ENCODE peak calls at places on chromosomes 3 and 15, in nine cellular contexts. F is H1, X is IMR-90, B is mesenchymal stem cell, R is neuronal stem cell, H is endothelial cell of umbilical vein, S is H9, N is fibroblast of lung, A is SK-N-SH. K is an unnamed sample.

GRCh38 chr15:66498501-66499386 is 1.2 kb upstream of the SNAPC5 start:
- DNase-seq in F (no peak), X (peak; percentile 51), B (peak; percentile 48), R (no peak), H (peak; percentile 54), S (no peak), N (peak; percentile 21), A (peak; percentile 34), K (peak; percentile 24)

GRCh38 chr3:127064391-127065137 is 81.6 kb downstream of the PLXNA1 start:
- DNase-seq in F (no peak), X (peak; percentile 54), B (peak; percentile 40), R (no peak), H (no peak), S (no peak), N (peak; percentile 76), A (no peak), K (no peak)

GRCh38 chr3:120424506-120424905 is 26.3 kb downstream of the FSTL1 start:
- DNase-seq in F (no peak), X (no peak), B (no peak), R (no peak), H (no peak), S (no peak), N (no peak), A (no peak), K (no peak)

GRCh38 chr15:92011611-92012367 is 158.3 kb downstream of the SLCO3A1 start:
- DNase-seq in F (peak; percentile 43), X (no peak), B (no peak), R (no peak), H (no peak), S (peak; percentile 38), N (peak; percentile 52), A (no peak), K (no peak)

GRCh38 chr15:99956022-99956775 is 223.0 kb upstream of the LYSMD4 start:
- DNase-seq in F (no peak), X (no peak), B (no peak), R (no peak), H (no peak), S (no peak), N (no peak), A (no peak), K (no peak)

GRCh38 chr3:110234831-110235230 is 836.8 kb upstream of the NECTIN3 start:
- DNase-seq in F (no peak), X (peak; percentile 28), B (no peak), R (no peak), H (no peak), S (no peak), N (no peak), A (no peak), K (no peak)

GRCh38 chr3:171234298-171235020 is 207.9 kb upstream of the SLC2A2 start:
- DNase-seq in F (no peak), X (no peak), B (no peak), R (no peak), H (no peak), S (no peak), N (peak; percentile 33), A (no peak), K (no peak)

GRCh38 chr15:80351211-80351610 is 53.0 kb upstream of the ARNT2 start:
- DNase-seq in F (no peak), X (no peak), B (no peak), R (no peak), H (no peak), S (no peak), N (no peak), A (no peak), K (no peak)

GRCh38 chr3:181721369-181721768 is 9.6 kb downstream of the SOX2 start:
- DNase-seq in F (no peak), X (no peak), B (no peak), R (no peak), H (no peak), S (no peak), N (no peak), A (no peak), K (no peak)

GRCh38 chr3:12363397-12364195 is 74.7 kb downstream of the PPARG start:
- DNase-seq in F (no peak), X (no peak), B (peak; percentile 45), R (no peak), H (no peak), S (no peak), N (peak; percentile 55), A (no peak), K (no peak)

GRCh38 chr15:64706011-64706911 is 69.1 kb downstream of the RBPMS2 start:
- DNase-seq in F (no peak), X (no peak), B (no peak), R (no peak), H (no peak), S (no peak), N (no peak), A (no peak), K (no peak)

GRCh38 chr15:50241684-50242450 is 23.7 kb downstream of the HDC start:
- DNase-seq in F (no peak), X (peak; percentile 70), B (peak; percentile 51), R (no peak), H (no peak), S (no peak), N (peak; percentile 73), A (no peak), K (no peak)

GRCh38 chr15:50244153-50244552 is 21.4 kb downstream of the HDC start:
- DNase-seq in F (no peak), X (no peak), B (no peak), R (no peak), H (no peak), S (no peak), N (no peak), A (no peak), K (no peak)

GRCh38 chr15:50247819-50248650 is 17.5 kb downstream of the HDC start:
- DNase-seq in F (no peak), X (no peak), B (peak; percentile 57), R (no peak), H (no peak), S (no peak), N (no peak), A (no peak), K (peak; percentile 25)

GRCh38 chr15:50248994-50249586 is 16.4 kb downstream of the HDC start:
- DNase-seq in F (no peak), X (peak; percentile 15), B (no peak), R (no peak), H (no peak), S (no peak), N (no peak), A (no peak), K (no peak)

DNA sequence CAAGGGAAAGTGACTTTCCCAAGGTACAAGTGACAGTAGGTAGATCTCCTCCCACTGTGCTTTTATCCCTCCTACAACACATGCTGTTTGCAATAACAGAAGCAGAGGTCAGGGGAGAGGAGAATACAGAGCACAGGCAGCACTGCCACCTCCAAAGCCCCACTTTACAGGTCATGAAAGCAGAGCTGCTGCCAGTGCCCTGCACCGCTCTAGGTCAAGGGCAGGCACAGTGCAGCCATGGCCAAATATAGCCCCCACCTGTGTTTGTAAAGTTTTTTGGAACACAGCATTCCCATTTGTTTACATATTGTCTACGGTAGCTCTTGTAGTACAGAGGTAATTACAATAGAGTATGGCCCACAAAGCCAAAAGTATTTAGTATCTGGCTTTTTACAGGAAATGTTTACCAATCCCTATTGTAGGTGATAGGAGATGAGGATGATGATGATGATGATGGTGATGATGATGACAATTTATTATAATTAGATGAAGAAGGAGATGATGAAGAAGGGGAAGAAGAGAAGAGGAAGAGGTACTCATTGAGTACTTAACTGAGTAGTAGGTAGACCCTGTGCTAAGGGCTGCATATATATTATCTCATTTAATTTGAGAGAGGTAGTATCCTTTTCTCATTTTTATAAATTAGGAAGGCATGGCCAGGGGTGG is 20.4 kb downstream of the HDC start:
- DNase-seq in F (no peak), X (no peak), B (no peak), R (no peak), H (no peak), S (no peak), N (no peak), A (no peak), K (no peak)
- H2AFZ ChIP-seq in F (peak overlapping the region; percentile 7), X (no peak overlapping the region), B (no peak overlapping the region), R (no peak overlapping the region), H (no peak overlapping the region), S (no peak overlapping the region), N (no peak overlapping the region), A (no peak overlapping the region), K (no peak overlapping the region)

DNA sequence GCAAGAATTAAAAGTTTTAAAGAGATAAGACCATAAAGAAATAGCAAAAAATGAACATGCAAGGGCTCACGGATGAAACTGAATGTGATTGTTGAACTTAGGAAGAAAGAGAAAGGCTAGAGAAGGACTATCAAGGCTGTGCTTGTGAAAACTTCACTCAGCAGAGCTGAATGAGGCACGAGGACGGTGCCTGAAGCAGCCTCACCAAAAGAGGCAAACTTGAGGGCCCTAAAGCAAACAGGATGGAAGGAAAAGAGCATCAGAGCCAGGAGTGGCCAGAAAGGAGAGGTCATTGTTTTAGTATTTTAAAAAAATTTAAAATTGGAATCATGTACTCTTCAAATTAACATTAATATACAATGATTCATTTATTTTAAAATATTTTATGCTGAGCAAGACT is 191.2 kb upstream of the SOX14 start:
- DNase-seq in F (no peak), X (no peak), B (no peak), R (no peak), H (no peak), S (no peak), N (no peak), A (no peak), K (no peak)
- H2AFZ ChIP-seq in F (peak overlapping the region; percentile 79), X (no peak overlapping the region), B (no peak overlapping the region), R (no peak overlapping the region), H (no peak overlapping the region), S (no peak overlapping the region), N (no peak overlapping the region), A (no peak overlapping the region), K (no peak overlapping the region)

DNA sequence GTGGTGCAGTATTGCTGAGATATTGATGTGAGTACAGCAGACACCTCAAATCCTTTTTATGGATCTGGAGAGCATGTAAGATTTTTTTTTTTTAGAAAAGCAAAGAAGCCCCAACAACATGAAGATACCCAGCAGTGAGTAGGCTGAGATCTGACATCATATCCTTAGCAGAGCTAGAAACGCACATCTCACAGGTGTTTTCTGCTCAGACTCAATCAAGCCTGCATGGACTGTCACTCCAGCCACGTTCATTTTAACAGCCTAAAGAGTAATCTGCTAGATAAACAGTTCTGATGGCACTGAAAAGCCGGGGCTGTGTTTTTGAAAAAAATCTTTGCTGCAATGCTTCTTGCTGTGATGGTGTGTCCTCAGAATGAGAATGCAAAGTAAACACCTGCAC is 544.2 kb downstream of the FGF12 start:
- DNase-seq in F (no peak), X (no peak), B (no peak), R (no peak), H (no peak), S (no peak), N (no peak), A (no peak), K (no peak)
- H2AFZ ChIP-seq in F (no peak overlapping the region), X (no peak overlapping the region), B (no peak overlapping the region), R (no peak overlapping the region), H (no peak overlapping the region), S (no peak overlapping the region), N (no peak overlapping the region), A (no peak overlapping the region), K (no peak overlapping the region)

DNA sequence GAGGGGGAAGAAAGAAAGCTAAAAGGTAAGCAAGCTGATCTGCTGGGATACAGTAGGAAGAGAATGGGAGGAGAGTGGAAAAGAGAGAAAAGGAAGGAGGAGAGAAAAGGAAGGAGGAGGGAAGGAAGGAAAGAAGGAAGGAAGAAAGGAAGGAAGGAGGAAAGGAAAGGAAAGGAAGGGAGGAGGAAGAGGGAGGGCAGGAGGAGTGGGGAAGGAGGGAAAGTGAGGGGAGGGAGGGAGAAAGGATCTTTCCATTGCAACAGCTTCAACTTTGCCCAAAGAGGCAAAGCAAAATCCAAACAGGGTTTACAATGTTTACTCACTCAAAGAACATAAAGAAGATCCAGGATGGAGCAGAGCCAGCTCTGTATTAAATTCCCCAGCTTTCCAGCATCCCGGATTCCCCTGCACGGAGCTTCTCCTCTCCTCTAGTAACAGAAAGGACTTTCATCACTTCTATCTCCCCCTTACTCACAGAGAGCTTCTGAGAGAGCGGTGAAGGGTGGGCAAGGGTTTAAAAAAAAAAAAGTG is 494.2 kb upstream of the PROK2 start:
- DNase-seq in F (no peak), X (no peak), B (no peak), R (no peak), H (no peak), S (no peak), N (no peak), A (no peak), K (peak; percentile 66)
- H2AFZ ChIP-seq in F (no peak overlapping the region), X (peak overlapping the region; percentile 23), B (no peak overlapping the region), R (no peak overlapping the region), H (no peak overlapping the region), S (no peak overlapping the region), N (no peak overlapping the region), A (no peak overlapping the region), K (no peak overlapping the region)

K was measured in hepatocyte.